ENCODE peak calls at places on chromosomes 12 and 14, in nine cellular contexts. One of them, this sample, is unnamed.

GRCh38 chr12:105993766-105994165 is 145.0 kb downstream of the NUAK1 start:
- DNase-seq in PC-3: no peak
- DNase-seq in HepG2: no peak
- DNase-seq in psoas muscle: no peak
- DNase-seq in hepatocyte: no peak
- DNase-seq in CD4-positive, CD25-positive, alpha-beta regulatory T cell: no peak
- DNase-seq in body of pancreas: no peak
- DNase-seq in GM23338: no peak
- DNase-seq in transverse colon: no peak
- DNase-seq in this sample: no peak

GRCh38 chr14:51616724-51617409 is 34.8 kb upstream of the FRMD6 start:
- DNase-seq in body of pancreas: peak; percentile 55
- DNase-seq in HepG2: peak; percentile 91
- DNase-seq in transverse colon: no peak
- DNase-seq in GM23338: no peak
- DNase-seq in PC-3: peak; percentile 99
- DNase-seq in CD4-positive, CD25-positive, alpha-beta regulatory T cell: no peak
- DNase-seq in psoas muscle: no peak
- DNase-seq in hepatocyte: peak; percentile 60
- DNase-seq in this sample: no peak

GRCh38 chr14:103742499-103743255 is 27.1 kb downstream of the ZFYVE21 start:
- DNase-seq in transverse colon: no peak
- DNase-seq in body of pancreas: no peak
- DNase-seq in CD4-positive, CD25-positive, alpha-beta regulatory T cell: no peak
- DNase-seq in PC-3: no peak
- DNase-seq in hepatocyte: no peak
- DNase-seq in HepG2: no peak
- DNase-seq in GM23338: no peak
- DNase-seq in psoas muscle: no peak
- DNase-seq in this sample: no peak

GRCh38 chr14:40371011-40371410 is 938.8 kb upstream of the FBXO33 start:
- DNase-seq in HepG2: no peak
- DNase-seq in PC-3: peak; percentile 50
- DNase-seq in body of pancreas: no peak
- DNase-seq in CD4-positive, CD25-positive, alpha-beta regulatory T cell: no peak
- DNase-seq in hepatocyte: no peak
- DNase-seq in GM23338: no peak
- DNase-seq in transverse colon: no peak
- DNase-seq in psoas muscle: no peak
- DNase-seq in this sample: no peak

GRCh38 chr12:101045486-101046474 is 164.3 kb downstream of the SLC5A8 start:
- DNase-seq in GM23338: no peak
- DNase-seq in CD4-positive, CD25-positive, alpha-beta regulatory T cell: no peak
- DNase-seq in body of pancreas: peak; percentile 93
- DNase-seq in psoas muscle: no peak
- DNase-seq in hepatocyte: no peak
- DNase-seq in PC-3: no peak
- DNase-seq in transverse colon: no peak
- DNase-seq in HepG2: no peak
- DNase-seq in this sample: no peak

GRCh38 chr12:42119085-42119633 is 25.5 kb downstream of the GXYLT1 start:
- DNase-seq in CD4-positive, CD25-positive, alpha-beta regulatory T cell: no peak
- DNase-seq in GM23338: no peak
- DNase-seq in psoas muscle: no peak
- DNase-seq in hepatocyte: no peak
- DNase-seq in transverse colon: no peak
- DNase-seq in HepG2: no peak
- DNase-seq in body of pancreas: no peak
- DNase-seq in PC-3: peak; percentile 29
- DNase-seq in this sample: no peak

GRCh38 chr12:123889000-123889399 is 83.6 kb downstream of the CCDC92 start:
- DNase-seq in body of pancreas: no peak
- DNase-seq in hepatocyte: no peak
- DNase-seq in PC-3: no peak
- DNase-seq in HepG2: no peak
- DNase-seq in transverse colon: no peak
- DNase-seq in GM23338: no peak
- DNase-seq in CD4-positive, CD25-positive, alpha-beta regulatory T cell: no peak
- DNase-seq in psoas muscle: no peak
- DNase-seq in this sample: no peak

GRCh38 chr14:70186826-70187483 is 1.8 kb downstream of the SLC8A3 start:
- DNase-seq in GM23338: peak; percentile 81
- DNase-seq in CD4-positive, CD25-positive, alpha-beta regulatory T cell: no peak
- DNase-seq in PC-3: no peak
- DNase-seq in transverse colon: peak; percentile 10
- DNase-seq in HepG2: no peak
- DNase-seq in psoas muscle: peak; percentile 95
- DNase-seq in body of pancreas: peak; percentile 20
- DNase-seq in hepatocyte: peak; percentile 63
- DNase-seq in this sample: peak; percentile 70

GRCh38 chr14:69880051-69880487 is 853 bp downstream of the SMOC1 start:
- DNase-seq in psoas muscle: no peak
- DNase-seq in transverse colon: no peak
- DNase-seq in HepG2: peak; percentile 46
- DNase-seq in CD4-positive, CD25-positive, alpha-beta regulatory T cell: no peak
- DNase-seq in GM23338: peak; percentile 48
- DNase-seq in PC-3: no peak
- DNase-seq in hepatocyte: peak; percentile 28
- DNase-seq in body of pancreas: no peak
- DNase-seq in this sample: no peak

GRCh38 chr12:122167328-122167925 is 6.6 kb downstream of the IL31 start:
- DNase-seq in transverse colon: no peak
- DNase-seq in HepG2: peak; percentile 22
- DNase-seq in body of pancreas: no peak
- DNase-seq in psoas muscle: no peak
- DNase-seq in PC-3: no peak
- DNase-seq in hepatocyte: no peak
- DNase-seq in CD4-positive, CD25-positive, alpha-beta regulatory T cell: no peak
- DNase-seq in GM23338: no peak
- DNase-seq in this sample: no peak

GRCh38 chr14:101078105-101078891 is 174.8 kb upstream of the RTL1 start:
- DNase-seq in hepatocyte: no peak
- DNase-seq in CD4-positive, CD25-positive, alpha-beta regulatory T cell: no peak
- DNase-seq in PC-3: no peak
- DNase-seq in transverse colon: peak; percentile 3
- DNase-seq in body of pancreas: no peak
- DNase-seq in GM23338: no peak
- DNase-seq in HepG2: no peak
- DNase-seq in psoas muscle: no peak
- DNase-seq in this sample: peak; percentile 41

GRCh38 chr14:22850944-22851790 is 14.8 kb downstream of the MMP14 start:
- DNase-seq in GM23338: no peak
- DNase-seq in HepG2: no peak
- DNase-seq in body of pancreas: peak; percentile 95
- DNase-seq in CD4-positive, CD25-positive, alpha-beta regulatory T cell: no peak
- DNase-seq in transverse colon: peak; percentile 72
- DNase-seq in psoas muscle: peak; percentile 94
- DNase-seq in PC-3: peak; percentile 92
- DNase-seq in hepatocyte: peak; percentile 72
- DNase-seq in this sample: no peak
- H3K27ac ChIP-seq in GM23338: no peak overlapping the region
- H3K27ac ChIP-seq in HepG2: no peak overlapping the region
- H3K27ac ChIP-seq in body of pancreas: peak overlapping the region; percentile 71
- H3K27ac ChIP-seq in CD4-positive, CD25-positive, alpha-beta regulatory T cell: no peak overlapping the region
- H3K27ac ChIP-seq in transverse colon: peak overlapping the region; percentile 76
- H3K27ac ChIP-seq in psoas muscle: peak overlapping the region; percentile 82
- H3K27ac ChIP-seq in PC-3: peak overlapping the region; percentile 97
- H3K27ac ChIP-seq in hepatocyte: peak overlapping the region; percentile 93
- H3K27ac ChIP-seq in this sample: peak overlapping the region; percentile 80

DNA sequence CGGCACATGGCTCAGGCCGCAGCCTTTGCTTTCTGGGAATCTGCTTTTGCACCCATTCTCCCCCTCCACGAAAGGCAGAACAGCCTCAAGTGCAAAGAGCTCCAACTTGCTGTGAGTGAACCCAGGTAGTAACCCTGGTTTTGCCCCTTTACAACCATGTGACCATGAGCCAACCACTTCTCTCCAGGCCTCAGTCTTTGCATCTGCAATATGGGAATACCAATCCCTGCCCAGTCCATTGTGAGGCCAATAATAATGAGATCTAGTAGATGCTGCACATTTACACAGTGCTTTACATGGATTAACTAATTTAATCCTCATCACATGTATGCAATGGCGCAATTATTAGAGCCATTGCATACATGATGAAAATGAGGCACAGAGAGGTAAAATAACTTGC is 108.9 kb upstream of the MYL2 start:
- DNase-seq in HepG2: no peak
- DNase-seq in GM23338: no peak
- DNase-seq in psoas muscle: no peak
- DNase-seq in body of pancreas: no peak
- DNase-seq in hepatocyte: no peak
- DNase-seq in transverse colon: no peak
- DNase-seq in PC-3: no peak
- DNase-seq in CD4-positive, CD25-positive, alpha-beta regulatory T cell: no peak
- DNase-seq in this sample: no peak
- H3K4me3 ChIP-seq in HepG2: no peak overlapping the region
- H3K4me3 ChIP-seq in GM23338: no peak overlapping the region
- H3K4me3 ChIP-seq in psoas muscle: no peak overlapping the region
- H3K4me3 ChIP-seq in body of pancreas: no peak overlapping the region
- H3K4me3 ChIP-seq in hepatocyte: no peak overlapping the region
- H3K4me3 ChIP-seq in transverse colon: no peak overlapping the region
- H3K4me3 ChIP-seq in PC-3: no peak overlapping the region
- H3K4me3 ChIP-seq in CD4-positive, CD25-positive, alpha-beta regulatory T cell: no peak overlapping the region
- H3K4me3 ChIP-seq in this sample: no peak overlapping the region

GRCh38 chr12:66129934-66130266 is 650 bp downstream of the LLPH start:
- DNase-seq in GM23338: no peak
- DNase-seq in HepG2: no peak
- DNase-seq in psoas muscle: no peak
- DNase-seq in body of pancreas: no peak
- DNase-seq in PC-3: no peak
- DNase-seq in CD4-positive, CD25-positive, alpha-beta regulatory T cell: no peak
- DNase-seq in transverse colon: no peak
- DNase-seq in hepatocyte: no peak
- DNase-seq in this sample: no peak
- H3K27ac ChIP-seq in GM23338: no peak overlapping the region
- H3K27ac ChIP-seq in HepG2: peak overlapping the region; percentile 69
- H3K27ac ChIP-seq in psoas muscle: no peak overlapping the region
- H3K27ac ChIP-seq in body of pancreas: no peak overlapping the region
- H3K27ac ChIP-seq in PC-3: no peak overlapping the region
- H3K27ac ChIP-seq in CD4-positive, CD25-positive, alpha-beta regulatory T cell: peak overlapping the region; percentile 88
- H3K27ac ChIP-seq in transverse colon: peak overlapping the region; percentile 78
- H3K27ac ChIP-seq in hepatocyte: peak overlapping the region; percentile 77
- H3K27ac ChIP-seq in this sample: no peak overlapping the region

GRCh38 chr14:89330236-89331002 is 86.6 kb downstream of the FOXN3 start:
- DNase-seq in GM23338: no peak
- DNase-seq in body of pancreas: no peak
- DNase-seq in psoas muscle: peak; percentile 69
- DNase-seq in CD4-positive, CD25-positive, alpha-beta regulatory T cell: no peak
- DNase-seq in hepatocyte: no peak
- DNase-seq in HepG2: no peak
- DNase-seq in transverse colon: peak; percentile 38
- DNase-seq in PC-3: no peak
- DNase-seq in this sample: no peak
- H3K4me3 ChIP-seq in GM23338: no peak overlapping the region
- H3K4me3 ChIP-seq in body of pancreas: no peak overlapping the region
- H3K4me3 ChIP-seq in psoas muscle: no peak overlapping the region
- H3K4me3 ChIP-seq in CD4-positive, CD25-positive, alpha-beta regulatory T cell: no peak overlapping the region
- H3K4me3 ChIP-seq in hepatocyte: no peak overlapping the region
- H3K4me3 ChIP-seq in HepG2: no peak overlapping the region
- H3K4me3 ChIP-seq in transverse colon: no peak overlapping the region
- H3K4me3 ChIP-seq in PC-3: no peak overlapping the region
- H3K4me3 ChIP-seq in this sample: no peak overlapping the region

GRCh38 chr14:67940894-67941455 is 121.4 kb downstream of the RAD51B start:
- DNase-seq in PC-3: peak; percentile 27
- DNase-seq in psoas muscle: no peak
- DNase-seq in hepatocyte: no peak
- DNase-seq in CD4-positive, CD25-positive, alpha-beta regulatory T cell: no peak
- DNase-seq in transverse colon: no peak
- DNase-seq in GM23338: peak; percentile 9
- DNase-seq in body of pancreas: peak; percentile 16
- DNase-seq in HepG2: no peak
- DNase-seq in this sample: no peak
- H3K27ac ChIP-seq in PC-3: peak overlapping the region; percentile 35
- H3K27ac ChIP-seq in psoas muscle: peak overlapping the region; percentile 66
- H3K27ac ChIP-seq in hepatocyte: peak overlapping the region; percentile 83
- H3K27ac ChIP-seq in CD4-positive, CD25-positive, alpha-beta regulatory T cell: no peak overlapping the region
- H3K27ac ChIP-seq in transverse colon: peak overlapping the region; percentile 78
- H3K27ac ChIP-seq in GM23338: peak overlapping the region; percentile 76
- H3K27ac ChIP-seq in body of pancreas: peak overlapping the region; percentile 68
- H3K27ac ChIP-seq in HepG2: peak overlapping the region; percentile 43
- H3K27ac ChIP-seq in this sample: peak overlapping the region; percentile 87

GRCh38 chr12:104306943-104307654 is 3.6 kb downstream of the EID3 start:
- DNase-seq in body of pancreas: no peak
- DNase-seq in transverse colon: no peak
- DNase-seq in PC-3: no peak
- DNase-seq in psoas muscle: no peak
- DNase-seq in hepatocyte: no peak
- DNase-seq in HepG2: no peak
- DNase-seq in CD4-positive, CD25-positive, alpha-beta regulatory T cell: no peak
- DNase-seq in GM23338: no peak
- DNase-seq in this sample: no peak

GRCh38 chr12:104305349-104305748 is 1.8 kb downstream of the EID3 start:
- DNase-seq in hepatocyte: no peak
- DNase-seq in body of pancreas: no peak
- DNase-seq in psoas muscle: no peak
- DNase-seq in HepG2: no peak
- DNase-seq in PC-3: no peak
- DNase-seq in GM23338: no peak
- DNase-seq in CD4-positive, CD25-positive, alpha-beta regulatory T cell: no peak
- DNase-seq in transverse colon: no peak
- DNase-seq in this sample: no peak

GRCh38 chr12:104306376-104306775 is 2.8 kb downstream of the EID3 start:
- DNase-seq in hepatocyte: no peak
- DNase-seq in psoas muscle: no peak
- DNase-seq in CD4-positive, CD25-positive, alpha-beta regulatory T cell: no peak
- DNase-seq in transverse colon: no peak
- DNase-seq in GM23338: no peak
- DNase-seq in HepG2: no peak
- DNase-seq in body of pancreas: no peak
- DNase-seq in PC-3: no peak
- DNase-seq in this sample: no peak

GRCh38 chr12:104303538-104304151 is at the start of gene EID3:
- DNase-seq in HepG2: no peak
- DNase-seq in psoas muscle: peak; percentile 96
- DNase-seq in body of pancreas: peak; percentile 92
- DNase-seq in GM23338: peak; percentile 92
- DNase-seq in transverse colon: peak; percentile 88
- DNase-seq in hepatocyte: peak; percentile 91
- DNase-seq in PC-3: no peak
- DNase-seq in CD4-positive, CD25-positive, alpha-beta regulatory T cell: peak; percentile 86
- DNase-seq in this sample: peak; percentile 98

DNA sequence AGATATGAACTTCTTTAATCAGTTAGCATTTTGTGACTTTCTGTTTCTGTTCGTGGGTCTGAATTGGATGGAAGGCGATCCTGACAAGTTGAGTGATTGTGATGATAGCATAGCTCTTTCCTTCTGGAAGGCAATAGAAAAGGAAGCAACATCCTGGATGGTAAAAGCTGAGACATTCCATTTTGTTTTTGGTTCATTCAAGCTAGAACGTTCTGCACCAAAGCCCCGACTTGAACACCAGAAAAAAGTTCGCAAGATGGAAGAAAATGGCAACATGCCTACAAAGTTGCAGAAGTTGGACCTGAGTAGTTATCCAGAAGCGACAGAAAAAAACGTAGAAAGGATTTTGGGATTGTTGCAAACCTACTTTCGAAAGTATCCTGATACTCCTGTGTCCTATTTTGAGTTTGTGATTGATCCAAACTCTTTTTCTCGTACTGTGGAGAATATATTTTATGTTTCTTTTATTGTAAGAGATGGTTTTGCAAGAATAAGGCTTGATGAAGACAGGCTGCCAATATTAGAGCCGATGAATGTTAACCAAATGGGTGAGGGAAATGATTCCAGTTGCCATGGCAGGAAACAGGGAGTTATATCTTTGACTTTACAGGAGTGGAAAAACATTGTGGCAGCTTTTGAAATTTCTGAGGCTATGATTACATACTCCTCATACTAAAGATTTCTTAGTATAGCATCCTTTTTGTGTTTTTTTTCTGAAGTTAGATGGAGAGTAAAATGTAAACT is 894 bp downstream of the EID3 start:
- DNase-seq in psoas muscle: no peak
- DNase-seq in transverse colon: no peak
- DNase-seq in PC-3: no peak
- DNase-seq in hepatocyte: no peak
- DNase-seq in body of pancreas: no peak
- DNase-seq in HepG2: no peak
- DNase-seq in CD4-positive, CD25-positive, alpha-beta regulatory T cell: no peak
- DNase-seq in GM23338: no peak
- DNase-seq in this sample: no peak
- H3K4me3 ChIP-seq in psoas muscle: peak overlapping the region; percentile 61
- H3K4me3 ChIP-seq in transverse colon: no peak overlapping the region
- H3K4me3 ChIP-seq in PC-3: no peak overlapping the region
- H3K4me3 ChIP-seq in hepatocyte: peak overlapping the region; percentile 12
- H3K4me3 ChIP-seq in body of pancreas: peak overlapping the region; percentile 2
- H3K4me3 ChIP-seq in HepG2: no peak overlapping the region
- H3K4me3 ChIP-seq in CD4-positive, CD25-positive, alpha-beta regulatory T cell: peak overlapping the region; percentile 95
- H3K4me3 ChIP-seq in GM23338: peak overlapping the region; percentile 61
- H3K4me3 ChIP-seq in this sample: peak overlapping the region; percentile 47

This sample was measured in left lung.